ENCODE peak calls at places on chromosomes 1 and 21, in eight cellular contexts. One of them, this sample, is unnamed.

GRCh38 chr1:111227875-111228747 is 598 bp downstream of the CHI3L2 start:
- DNase-seq in body of pancreas: no peak
- DNase-seq in adrenal gland: no peak
- DNase-seq in uterus: no peak
- DNase-seq in K562: no peak
- DNase-seq in IMR-90: peak; percentile 93
- DNase-seq in transverse colon: no peak
- DNase-seq in spleen: no peak
- DNase-seq in this sample: no peak

GRCh38 chr1:21659924-21660326 is 9.2 kb downstream of the RAP1GAP start:
- DNase-seq in body of pancreas: no peak
- DNase-seq in adrenal gland: no peak
- DNase-seq in uterus: no peak
- DNase-seq in K562: no peak
- DNase-seq in IMR-90: no peak
- DNase-seq in transverse colon: no peak
- DNase-seq in spleen: peak; percentile 24
- DNase-seq in this sample: no peak

GRCh38 chr1:43309626-43310025 is 8.8 kb downstream of the TIE1 start:
- DNase-seq in body of pancreas: no peak
- DNase-seq in adrenal gland: no peak
- DNase-seq in uterus: no peak
- DNase-seq in K562: no peak
- DNase-seq in IMR-90: peak; percentile 23
- DNase-seq in transverse colon: no peak
- DNase-seq in spleen: peak; percentile 56
- DNase-seq in this sample: no peak

GRCh38 chr1:91777630-91778300 is 108.2 kb downstream of the TGFBR3 start:
- DNase-seq in body of pancreas: no peak
- DNase-seq in adrenal gland: no peak
- DNase-seq in uterus: no peak
- DNase-seq in K562: no peak
- DNase-seq in IMR-90: no peak
- DNase-seq in transverse colon: no peak
- DNase-seq in spleen: no peak
- DNase-seq in this sample: no peak

GRCh38 chr1:19654386-19654785 is 10.3 kb downstream of the NBL1 start:
- DNase-seq in body of pancreas: no peak
- DNase-seq in adrenal gland: no peak
- DNase-seq in uterus: no peak
- DNase-seq in K562: no peak
- DNase-seq in IMR-90: no peak
- DNase-seq in transverse colon: no peak
- DNase-seq in spleen: no peak
- DNase-seq in this sample: no peak

GRCh38 chr1:208223136-208223535 is 21.0 kb downstream of the PLXNA2 start:
- DNase-seq in body of pancreas: no peak
- DNase-seq in adrenal gland: no peak
- DNase-seq in uterus: no peak
- DNase-seq in K562: no peak
- DNase-seq in IMR-90: peak; percentile 51
- DNase-seq in transverse colon: no peak
- DNase-seq in spleen: no peak
- DNase-seq in this sample: no peak

GRCh38 chr1:44368471-44369151 is 13.6 kb upstream of the ERI3 start:
- DNase-seq in body of pancreas: no peak
- DNase-seq in adrenal gland: no peak
- DNase-seq in uterus: no peak
- DNase-seq in K562: no peak
- DNase-seq in IMR-90: no peak
- DNase-seq in transverse colon: no peak
- DNase-seq in spleen: no peak
- DNase-seq in this sample: no peak

GRCh38 chr1:25673962-25674928 is 57.7 kb downstream of the MAN1C1 start:
- DNase-seq in body of pancreas: no peak
- DNase-seq in adrenal gland: no peak
- DNase-seq in uterus: no peak
- DNase-seq in K562: no peak
- DNase-seq in IMR-90: no peak
- DNase-seq in transverse colon: no peak
- DNase-seq in spleen: peak; percentile 58
- DNase-seq in this sample: no peak

GRCh38 chr1:77900687-77901293 is 12.4 kb downstream of the NEXN start:
- DNase-seq in body of pancreas: peak; percentile 33
- DNase-seq in adrenal gland: no peak
- DNase-seq in uterus: peak; percentile 35
- DNase-seq in K562: peak; percentile 36
- DNase-seq in IMR-90: peak; percentile 63
- DNase-seq in transverse colon: peak; percentile 25
- DNase-seq in spleen: no peak
- DNase-seq in this sample: no peak

GRCh38 chr21:44051462-44051941 is 39.4 kb downstream of the TRAPPC10 start:
- DNase-seq in body of pancreas: peak; percentile 26
- DNase-seq in adrenal gland: peak; percentile 33
- DNase-seq in uterus: peak; percentile 39
- DNase-seq in K562: no peak
- DNase-seq in IMR-90: peak; percentile 55
- DNase-seq in transverse colon: no peak
- DNase-seq in spleen: peak; percentile 86
- DNase-seq in this sample: no peak

GRCh38 chr1:203299180-203299579 is 6.1 kb upstream of the BTG2 start:
- DNase-seq in body of pancreas: no peak
- DNase-seq in adrenal gland: no peak
- DNase-seq in uterus: no peak
- DNase-seq in K562: no peak
- DNase-seq in IMR-90: no peak
- DNase-seq in transverse colon: peak; percentile 63
- DNase-seq in spleen: peak; percentile 79
- DNase-seq in this sample: no peak

GRCh38 chr1:119782541-119783338 is 14.0 kb upstream of the HMGCS2 start:
- DNase-seq in body of pancreas: no peak
- DNase-seq in adrenal gland: no peak
- DNase-seq in uterus: no peak
- DNase-seq in K562: no peak
- DNase-seq in IMR-90: no peak
- DNase-seq in transverse colon: no peak
- DNase-seq in spleen: no peak
- DNase-seq in this sample: no peak

GRCh38 chr1:205565799-205566198 is 61.3 kb downstream of the CDK18 start:
- DNase-seq in body of pancreas: no peak
- DNase-seq in adrenal gland: no peak
- DNase-seq in uterus: no peak
- DNase-seq in K562: no peak
- DNase-seq in IMR-90: no peak
- DNase-seq in transverse colon: peak; percentile 21
- DNase-seq in spleen: no peak
- DNase-seq in this sample: no peak

GRCh38 chr1:2322065-2322571 is 69.2 kb downstream of the MORN1 start:
- DNase-seq in body of pancreas: peak; percentile 52
- DNase-seq in adrenal gland: no peak
- DNase-seq in uterus: peak; percentile 90
- DNase-seq in K562: no peak
- DNase-seq in IMR-90: peak; percentile 80
- DNase-seq in transverse colon: peak; percentile 60
- DNase-seq in spleen: no peak
- DNase-seq in this sample: peak; percentile 48

DNA sequence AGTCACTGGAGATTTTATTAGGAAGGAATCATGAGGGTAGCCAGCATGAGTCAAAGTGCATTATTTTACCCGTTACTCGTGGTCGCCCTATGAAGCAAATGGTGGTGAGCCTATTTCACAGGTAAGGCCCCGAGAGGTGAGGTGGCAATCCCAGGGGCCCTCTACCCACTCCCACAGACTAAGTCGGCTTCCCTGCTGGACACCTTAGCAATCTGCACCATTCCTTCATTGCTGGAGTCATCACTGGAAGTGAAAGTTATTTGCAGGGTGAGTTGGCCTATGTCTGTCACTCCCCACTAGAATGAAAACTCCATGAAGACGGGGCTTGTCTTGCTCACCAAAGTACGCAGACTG is 52.7 kb downstream of the TOMM20 start:
- DNase-seq in body of pancreas: no peak
- DNase-seq in adrenal gland: no peak
- DNase-seq in uterus: no peak
- DNase-seq in K562: no peak
- DNase-seq in IMR-90: no peak
- DNase-seq in transverse colon: no peak
- DNase-seq in spleen: no peak
- DNase-seq in this sample: no peak
- H3K4me1 ChIP-seq in body of pancreas: peaks cover 84% of the 10 kb centered on the region
- H3K4me1 ChIP-seq in adrenal gland: peaks cover 52% of the 10 kb centered on the region
- H3K4me1 ChIP-seq in uterus: peaks cover 10% of the 10 kb centered on the region
- H3K4me1 ChIP-seq in K562: peaks cover 21% of the 10 kb centered on the region
- H3K4me1 ChIP-seq in IMR-90: peaks cover 43% of the 10 kb centered on the region
- H3K4me1 ChIP-seq in transverse colon: peaks cover 62% of the 10 kb centered on the region
- H3K4me1 ChIP-seq in spleen: peaks cover 26% of the 10 kb centered on the region
- H3K4me1 ChIP-seq in this sample: peaks cover 72% of the 10 kb centered on the region

GRCh38 chr1:156193488-156194299 is at the start of gene SLC25A44:
- DNase-seq in body of pancreas: peak; percentile 97
- DNase-seq in adrenal gland: peak; percentile 97
- DNase-seq in uterus: peak; percentile 99
- DNase-seq in K562: peak; percentile 96
- DNase-seq in IMR-90: peak; percentile 99
- DNase-seq in transverse colon: peak; percentile 97
- DNase-seq in spleen: peak; percentile 97
- DNase-seq in this sample: peak; percentile 96
- TF ChIP-seq POLR2A in body of pancreas: peak; percentile 13
- TF ChIP-seq POLR2A in adrenal gland: peak; percentile 65
- TF ChIP-seq POLR2A in uterus: peak; percentile 63
- TF ChIP-seq POLR2A in K562: peak; percentile 90
- TF ChIP-seq POLR2A in IMR-90: peak; percentile 92
- TF ChIP-seq POLR2A in transverse colon: peak; percentile 76
- TF ChIP-seq POLR2A in spleen: peak; percentile 78
- TF ChIP-seq POLR2A in this sample: peak; percentile 78

GRCh38 chr1:59769412-59770095 is 45.2 kb upstream of the HOOK1 start:
- DNase-seq in body of pancreas: no peak
- DNase-seq in adrenal gland: no peak
- DNase-seq in uterus: no peak
- DNase-seq in K562: no peak
- DNase-seq in IMR-90: no peak
- DNase-seq in transverse colon: no peak
- DNase-seq in spleen: no peak
- DNase-seq in this sample: no peak

GRCh38 chr1:59779949-59780348 is 34.8 kb upstream of the HOOK1 start:
- DNase-seq in body of pancreas: no peak
- DNase-seq in adrenal gland: no peak
- DNase-seq in uterus: no peak
- DNase-seq in K562: peak; percentile 15
- DNase-seq in IMR-90: no peak
- DNase-seq in transverse colon: no peak
- DNase-seq in spleen: no peak
- DNase-seq in this sample: no peak

GRCh38 chr1:59771361-59771760 is 43.4 kb upstream of the HOOK1 start:
- DNase-seq in body of pancreas: no peak
- DNase-seq in adrenal gland: no peak
- DNase-seq in uterus: no peak
- DNase-seq in K562: no peak
- DNase-seq in IMR-90: no peak
- DNase-seq in transverse colon: no peak
- DNase-seq in spleen: no peak
- DNase-seq in this sample: no peak

GRCh38 chr1:59776960-59777852 is 37.5 kb upstream of the HOOK1 start:
- DNase-seq in body of pancreas: no peak
- DNase-seq in adrenal gland: no peak
- DNase-seq in uterus: no peak
- DNase-seq in K562: no peak
- DNase-seq in IMR-90: peak; percentile 56
- DNase-seq in transverse colon: no peak
- DNase-seq in spleen: no peak
- DNase-seq in this sample: no peak

GRCh38 chr1:59775480-59775879 is 39.3 kb upstream of the HOOK1 start:
- DNase-seq in body of pancreas: no peak
- DNase-seq in adrenal gland: no peak
- DNase-seq in uterus: no peak
- DNase-seq in K562: no peak
- DNase-seq in IMR-90: no peak
- DNase-seq in transverse colon: no peak
- DNase-seq in spleen: no peak
- DNase-seq in this sample: no peak
- H3K4me1 ChIP-seq in body of pancreas: peaks cover 4% of the 10 kb centered on the region
- H3K4me1 ChIP-seq in adrenal gland: no peaks in the 10 kb centered on the region
- H3K4me1 ChIP-seq in uterus: no peaks in the 10 kb centered on the region
- H3K4me1 ChIP-seq in K562: no peaks in the 10 kb centered on the region
- H3K4me1 ChIP-seq in IMR-90: peaks cover 11% of the 10 kb centered on the region
- H3K4me1 ChIP-seq in transverse colon: no peaks in the 10 kb centered on the region
- H3K4me1 ChIP-seq in spleen: no peaks in the 10 kb centered on the region
- H3K4me1 ChIP-seq in this sample: no peaks in the 10 kb centered on the region

GRCh38 chr1:26959722-26960624 is at the start of gene KDF1:
- DNase-seq in body of pancreas: peak; percentile 92
- DNase-seq in adrenal gland: no peak
- DNase-seq in uterus: no peak
- DNase-seq in K562: peak; percentile 67
- DNase-seq in IMR-90: no peak
- DNase-seq in transverse colon: peak; percentile 90
- DNase-seq in spleen: peak; percentile 90
- DNase-seq in this sample: no peak
- TF ChIP-seq POLR2A in body of pancreas: peak; percentile 75
- TF ChIP-seq POLR2A in adrenal gland: no peak
- TF ChIP-seq POLR2A in uterus: no peak
- TF ChIP-seq POLR2A in K562: no peak
- TF ChIP-seq POLR2A in IMR-90: no peak
- TF ChIP-seq POLR2A in transverse colon: peak; percentile 80
- TF ChIP-seq POLR2A in spleen: no peak
- TF ChIP-seq POLR2A in this sample: no peak

GRCh38 chr1:214499732-214500131 is 51.7 kb downstream of the PTPN14 start:
- DNase-seq in body of pancreas: no peak
- DNase-seq in adrenal gland: no peak
- DNase-seq in uterus: no peak
- DNase-seq in K562: no peak
- DNase-seq in IMR-90: no peak
- DNase-seq in transverse colon: no peak
- DNase-seq in spleen: no peak
- DNase-seq in this sample: no peak
- H3K4me1 ChIP-seq in body of pancreas: peaks cover 8% of the 10 kb centered on the region
- H3K4me1 ChIP-seq in adrenal gland: peaks cover 20% of the 10 kb centered on the region
- H3K4me1 ChIP-seq in uterus: no peaks in the 10 kb centered on the region
- H3K4me1 ChIP-seq in K562: no peaks in the 10 kb centered on the region
- H3K4me1 ChIP-seq in IMR-90: peaks cover 15% of the 10 kb centered on the region
- H3K4me1 ChIP-seq in transverse colon: peaks cover 8% of the 10 kb centered on the region
- H3K4me1 ChIP-seq in spleen: no peaks in the 10 kb centered on the region
- H3K4me1 ChIP-seq in this sample: peaks cover 68% of the 10 kb centered on the region

DNA sequence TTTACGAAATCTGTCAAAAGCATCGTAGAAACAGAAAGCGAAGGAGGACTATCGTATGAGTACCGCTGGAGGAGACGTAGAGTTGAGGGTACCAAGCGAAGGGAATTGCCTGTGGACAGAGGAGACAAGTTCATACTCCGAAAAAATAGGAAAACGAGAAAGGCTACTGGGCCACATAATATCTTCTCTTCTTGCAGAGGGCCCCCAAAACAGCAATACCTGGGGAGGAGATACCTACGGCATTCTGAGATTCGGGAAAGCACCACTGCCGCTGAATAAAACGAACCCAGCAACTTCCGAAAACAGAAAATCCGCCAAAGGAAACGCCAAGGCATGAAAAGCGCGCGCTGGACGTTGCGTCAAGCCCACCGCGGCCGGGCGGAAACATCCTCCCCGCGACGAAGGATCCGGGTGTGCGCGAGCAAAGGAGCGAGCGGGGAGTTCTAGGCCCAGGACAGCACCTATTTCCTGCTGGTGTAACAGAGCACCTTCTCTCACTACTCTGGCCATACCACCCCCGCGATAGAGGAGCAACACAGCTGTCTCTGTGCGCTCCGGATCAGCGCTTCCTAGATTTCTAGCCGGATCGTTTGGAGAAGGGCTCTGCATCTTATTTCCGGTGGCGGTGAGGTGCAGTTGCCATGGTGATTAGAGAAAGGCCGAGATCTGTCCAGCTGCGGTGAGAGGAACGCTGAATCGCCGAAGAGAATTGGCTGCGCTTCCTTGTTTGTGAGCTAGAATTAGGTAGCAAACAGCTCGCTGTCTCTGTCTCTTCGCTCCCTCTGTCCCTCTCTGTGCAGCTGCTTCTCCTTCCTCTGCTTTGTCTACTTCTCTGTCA is at the start of the genes EFCAB7 and ITGB3BP:
- DNase-seq in body of pancreas: peak; percentile 79
- DNase-seq in adrenal gland: peak; percentile 85
- DNase-seq in uterus: peak; percentile 78
- DNase-seq in K562: peak; percentile 85
- DNase-seq in IMR-90: peak; percentile 96
- DNase-seq in transverse colon: peak; percentile 86
- DNase-seq in spleen: peak; percentile 94
- DNase-seq in this sample: peak; percentile 66
- TF ChIP-seq POLR2A in body of pancreas: no peak
- TF ChIP-seq POLR2A in adrenal gland: peak; percentile 68
- TF ChIP-seq POLR2A in uterus: no peak
- TF ChIP-seq POLR2A in K562: peak; percentile 93
- TF ChIP-seq POLR2A in IMR-90: no peak
- TF ChIP-seq POLR2A in transverse colon: peak; percentile 39
- TF ChIP-seq POLR2A in spleen: no peak
- TF ChIP-seq POLR2A in this sample: no peak